ENCODE peak calls at places on chromosomes 1 and 21, in five cellular contexts. A is right atrium auricular region, F is suprapubic skin, H is astrocyte of the cerebellum, Y is AG04450. R is an unnamed sample.

GRCh38 chr1:92728687-92729086 is 56.2 kb downstream of the EVI5 start:
- DNase-seq in A (no peak), F (no peak), H (no peak), Y (no peak), R (no peak)

GRCh38 chr1:77779529-77780281 is at the start of gene MIGA1:
- DNase-seq in A (peak), F (peak), H (peak), Y (peak), R (peak)

GRCh38 chr1:52191395-52191965 is 49.6 kb downstream of the ZFYVE9 start:
- DNase-seq in A (no peak), F (no peak), H (no peak), Y (no peak), R (no peak)

GRCh38 chr1:63983391-63984256 is 209.8 kb downstream of the ROR1 start:
- DNase-seq in A (no peak), F (no peak), H (no peak), Y (no peak), R (no peak)

GRCh38 chr1:99327357-99327756 is 63.1 kb downstream of the PLPPR4 start:
- DNase-seq in A (no peak), F (no peak), H (no peak), Y (no peak), R (no peak)

GRCh38 chr1:150066838-150067183 is 765 bp upstream of the VPS45 start:
- DNase-seq in A (no peak), F (no peak), H (no peak), Y (no peak), R (peak)

GRCh38 chr1:202310746-202311145 is 31.0 kb downstream of the UBE2T start:
- DNase-seq in A (no peak), F (peak), H (no peak), Y (no peak), R (no peak)

GRCh38 chr1:195130598-195130997 is 1477.6 kb downstream of the KCNT2 start:
- DNase-seq in A (no peak), F (no peak), H (no peak), Y (no peak), R (no peak)

GRCh38 chr1:33426906-33427305 is 4.0 kb downstream of the PHC2 start:
- DNase-seq in A (no peak), F (no peak), H (no peak), Y (no peak), R (no peak)

GRCh38 chr1:33420870-33421775 is 9.8 kb downstream of the PHC2 start:
- DNase-seq in A (no peak), F (no peak), H (no peak), Y (no peak), R (no peak)

GRCh38 chr1:33424205-33424604 is 6.7 kb downstream of the PHC2 start:
- DNase-seq in A (no peak), F (no peak), H (no peak), Y (no peak), R (no peak)

GRCh38 chr1:33425900-33426299 is 5.0 kb downstream of the PHC2 start:
- DNase-seq in A (no peak), F (no peak), H (no peak), Y (no peak), R (peak)

DNA sequence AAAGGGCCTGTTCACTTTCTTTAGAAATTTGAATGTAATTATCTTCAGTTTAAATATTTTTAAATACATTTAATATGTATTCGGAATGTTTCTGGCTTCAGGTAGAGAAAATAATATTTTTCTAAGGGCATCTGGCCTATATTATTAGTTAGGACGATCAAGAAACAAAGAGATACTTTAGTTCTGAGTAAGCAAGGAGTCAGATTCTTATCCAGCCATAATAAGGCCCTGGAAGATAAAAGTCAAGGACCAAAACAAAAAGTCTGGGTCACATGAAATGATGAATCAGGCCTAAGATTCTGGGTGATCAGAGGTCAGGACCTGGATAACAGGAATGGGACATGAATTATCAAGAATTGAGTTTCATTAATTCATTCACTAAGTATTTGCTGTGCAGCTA is 6.3 kb downstream of the PHC2 start:
- DNase-seq in A (no peak), F (no peak), H (no peak), Y (no peak), R (no peak)
- TF ChIP-seq CTCF in A (no peak), F (no peak), H (no peak), Y (no peak), R (no peak)

DNA sequence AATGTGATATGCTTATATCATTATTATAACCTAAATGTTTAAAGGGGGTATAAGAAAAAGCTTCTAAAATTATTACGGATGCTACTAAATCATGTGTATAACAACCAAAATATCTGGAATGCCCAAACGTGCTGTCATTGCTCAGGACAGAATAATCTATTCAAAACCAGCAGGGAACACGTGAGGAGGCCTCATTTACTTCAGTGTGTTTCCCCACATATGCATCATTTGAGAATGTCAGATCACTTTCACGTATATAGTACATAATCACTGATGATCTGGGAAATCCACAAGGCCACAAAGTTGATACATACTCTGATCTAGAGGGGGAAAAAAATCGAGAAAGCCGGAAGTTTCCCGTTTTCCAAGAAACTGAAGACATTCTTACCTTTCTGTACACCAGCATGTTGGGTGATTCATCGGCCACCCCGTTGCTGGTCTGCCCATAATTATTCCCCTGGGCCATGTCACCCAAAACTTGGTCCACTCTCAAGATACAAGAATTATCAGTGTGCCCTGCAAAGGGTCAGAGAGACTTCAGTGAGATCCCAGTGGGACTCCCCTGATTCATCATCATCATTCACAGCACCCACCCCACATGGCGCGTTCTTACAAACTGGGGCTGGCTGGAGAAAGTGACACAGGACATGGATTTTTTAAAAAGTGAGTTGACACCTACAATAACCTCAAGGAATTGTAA is 1.5 kb downstream of the RGS7 start:
- DNase-seq in A (no peak), F (no peak), H (no peak), Y (no peak), R (no peak)
- H3K4me3 ChIP-seq in A (no peak), F (no peak), H (no peak), Y (no peak), R (no peak)

GRCh38 chr1:32447469-32448185 is 17.2 kb upstream of the ZBTB8B start:
- DNase-seq in A (no peak), F (no peak), H (peak), Y (peak), R (no peak)

GRCh38 chr1:32454726-32455125 is 10.1 kb upstream of the ZBTB8B start:
- DNase-seq in A (no peak), F (no peak), H (no peak), Y (no peak), R (no peak)

DNA sequence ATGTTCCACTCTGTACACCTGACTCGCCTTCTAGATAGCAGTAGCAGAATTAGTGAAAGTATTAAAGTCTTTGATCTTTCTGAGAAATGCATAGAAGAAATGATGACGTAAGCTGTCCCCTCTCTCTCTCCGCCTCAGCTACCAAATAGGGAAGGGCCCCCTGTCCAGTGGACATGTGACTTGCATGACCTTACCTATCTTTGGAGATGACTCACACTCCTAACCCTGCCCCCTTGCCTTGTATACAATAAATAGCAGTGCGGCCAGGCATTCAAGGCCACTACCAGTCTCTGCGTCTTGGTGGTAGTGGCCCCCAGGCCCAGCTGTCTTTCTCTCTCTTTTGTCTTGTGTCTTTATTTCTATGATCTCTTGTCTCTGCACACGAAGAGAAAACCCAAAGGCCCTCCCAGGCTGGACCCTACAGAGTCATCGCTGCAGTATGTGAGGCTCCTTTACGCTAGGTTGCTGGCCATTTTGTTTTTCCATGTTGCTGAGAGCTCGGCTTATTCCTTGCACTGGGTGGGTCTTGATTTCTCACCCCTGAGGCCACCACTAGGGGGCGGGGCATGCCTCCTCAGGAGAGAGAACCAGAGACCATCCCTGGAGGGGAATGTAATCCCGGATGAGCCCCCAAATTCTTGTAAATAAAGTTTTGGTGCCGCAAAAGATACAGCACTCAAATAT is 16.0 kb upstream of the ZBTB8B start:
- DNase-seq in A (no peak), F (no peak), H (no peak), Y (no peak), R (peak)
- TF ChIP-seq CTCF in A (no peak), F (no peak), H (peak), Y (peak), R (peak)

GRCh38 chr1:114033961-114034360 is 54.7 kb downstream of the OLFML3 start:
- DNase-seq in A (no peak), F (no peak), H (no peak), Y (no peak), R (no peak)
- H3K4me3 ChIP-seq in A (no peak), F (no peak), H (no peak), Y (no peak), R (no peak)

DNA sequence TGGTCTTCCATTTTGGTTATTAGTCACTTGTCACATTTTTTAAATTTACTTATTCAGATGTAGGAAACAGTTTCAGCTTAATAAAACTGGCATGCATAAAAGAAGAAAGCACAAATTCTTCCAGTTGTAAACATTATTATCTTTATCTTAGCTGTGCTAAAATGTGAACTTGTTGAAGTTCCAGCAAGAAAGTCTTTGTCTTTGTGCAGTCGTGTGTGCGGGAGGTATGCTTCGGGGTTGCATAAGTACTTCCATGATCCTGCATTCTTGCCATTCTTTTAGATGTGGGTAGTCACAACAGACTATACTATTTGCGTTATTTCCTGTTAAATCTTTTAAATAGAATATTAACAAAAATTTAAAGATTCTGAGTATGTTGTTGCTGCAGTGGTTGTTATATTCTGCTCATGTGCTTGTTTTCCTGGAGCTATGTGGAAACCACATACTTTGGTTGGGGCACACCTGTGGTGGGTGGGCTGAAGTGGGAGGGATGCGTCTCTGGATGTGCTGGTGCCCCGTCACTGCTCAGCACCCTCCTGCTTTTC is 49.9 kb downstream of the CBS start:
- DNase-seq in A (no peak), F (no peak), H (peak), Y (peak), R (no peak)
- TF ChIP-seq CTCF in A (no peak), F (no peak), H (no peak), Y (no peak), R (no peak)